ENCODE peak calls at places on chromosomes 1 and 21, in nine cellular contexts. J is A549, B is spleen, P is IMR-90, U is body of pancreas, I is breast epithelium, R is tibial nerve, X is ovary, S is right lobe of liver. A is an unnamed sample. For H3K4me1, the result is how much of the 10 kb centered on the place peaks cover.

GRCh38 chr1:63322248-63322943 is at the start of gene FOXD3:
- DNase-seq in J (peak), B (peak), P (peak), U (peak), I (peak), R (peak), X (peak), S (peak), A (peak)

GRCh38 chr1:101410048-101410878 is 173.4 kb downstream of the S1PR1 start:
- DNase-seq in J (no peak), B (no peak), P (no peak), U (no peak), I (no peak), R (no peak), X (no peak), S (no peak), A (no peak)

GRCh38 chr1:227929746-227930472 is 17.8 kb downstream of the WNT9A start:
- DNase-seq in J (peak), B (no peak), P (no peak), U (no peak), I (no peak), R (no peak), X (no peak), S (no peak), A (no peak)

GRCh38 chr1:111228748-111229126 is 1.2 kb downstream of the CHI3L2 start:
- DNase-seq in J (no peak), B (no peak), P (peak), U (no peak), I (no peak), R (no peak), X (no peak), S (no peak), A (no peak)

GRCh38 chr21:45080639-45081414 is 6.4 kb downstream of the ADARB1 start:
- DNase-seq in J (no peak), B (no peak), P (peak), U (no peak), I (no peak), R (no peak), X (no peak), S (no peak), A (no peak)

GRCh38 chr1:36561365-36561731 is 78.6 kb upstream of the CSF3R start:
- DNase-seq in J (no peak), B (no peak), P (no peak), U (no peak), I (no peak), R (no peak), X (no peak), S (peak), A (no peak)

GRCh38 chr1:9291914-9292360 is 757 bp upstream of the SPSB1 start:
- DNase-seq in J (peak), B (no peak), P (peak), U (peak), I (no peak), R (peak), X (peak), S (peak), A (peak)

GRCh38 chr1:178025613-178026356 is 55.9 kb upstream of the SEC16B start:
- DNase-seq in J (no peak), B (no peak), P (no peak), U (no peak), I (no peak), R (no peak), X (no peak), S (no peak), A (no peak)

GRCh38 chr1:201456499-201457309 is 12.3 kb downstream of the PHLDA3 start:
- DNase-seq in J (peak), B (peak), P (peak), U (peak), I (peak), R (no peak), X (no peak), S (no peak), A (no peak)

GRCh38 chr1:4778056-4778455 is 123.6 kb downstream of the AJAP1 start:
- DNase-seq in J (peak), B (no peak), P (no peak), U (no peak), I (no peak), R (no peak), X (peak), S (no peak), A (no peak)

GRCh38 chr1:201436461-201436860 is 14.9 kb upstream of the TNNI1 start:
- DNase-seq in J (peak), B (no peak), P (peak), U (no peak), I (no peak), R (no peak), X (no peak), S (no peak), A (no peak)

GRCh38 chr1:226708342-226708780 is 30.7 kb downstream of the ITPKB start:
- DNase-seq in J (no peak), B (no peak), P (peak), U (no peak), I (no peak), R (no peak), X (no peak), S (no peak), A (no peak)

GRCh38 chr1:65069186-65069585 is 78.8 kb upstream of the AK4 start:
- DNase-seq in J (no peak), B (peak), P (no peak), U (no peak), I (peak), R (no peak), X (no peak), S (no peak), A (no peak)

GRCh38 chr1:153967109-153967999 is at the start of gene CREB3L4:
- DNase-seq in J (peak), B (peak), P (peak), U (peak), I (peak), R (peak), X (peak), S (peak), A (peak)
- TF ChIP-seq POLR2A in J (peak), B (peak), P (peak), U (peak), I (peak), R (no peak), X (peak), S (peak), A (no peak)

DNA sequence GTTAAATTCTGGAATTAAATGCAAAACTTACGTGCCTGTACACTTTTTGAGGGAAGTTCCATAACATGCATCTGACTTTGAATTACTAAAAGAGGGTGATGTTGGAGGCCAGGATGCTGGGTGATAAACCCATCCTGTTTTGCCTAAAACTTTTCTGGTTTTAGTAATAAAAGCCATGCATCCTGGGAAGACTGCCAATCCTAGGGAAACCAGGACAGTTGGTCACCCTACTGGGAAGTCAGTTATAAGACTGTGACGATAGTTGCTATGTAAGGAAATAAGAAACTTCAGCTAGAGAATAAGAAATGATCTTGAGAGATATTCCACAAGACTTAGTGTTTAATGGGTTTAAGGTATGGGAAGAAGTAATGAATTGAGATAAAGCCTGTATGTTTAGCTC is 336.6 kb upstream of the LYPLAL1 start:
- DNase-seq in J (no peak), B (no peak), P (no peak), U (no peak), I (no peak), R (no peak), X (no peak), S (no peak), A (no peak)
- H3K4me1 ChIP-seq in J (under half), B (under half), P (under half), U (under half), I (under half), R (under half), X (under half), S (under half), A (under half)

GRCh38 chr1:27959792-27960603 is at the start of gene XKR8:
- DNase-seq in J (peak), B (peak), P (peak), U (peak), I (peak), R (peak), X (peak), S (peak), A (peak)
- TF ChIP-seq POLR2A in J (peak), B (no peak), P (no peak), U (peak), I (no peak), R (no peak), X (no peak), S (peak), A (no peak)

GRCh38 chr1:81582467-81582986 is 218.2 kb upstream of the ADGRL2 start:
- DNase-seq in J (peak), B (no peak), P (peak), U (no peak), I (no peak), R (no peak), X (no peak), S (no peak), A (no peak)
- H3K4me1 ChIP-seq in J (under half), B (under half), P (under half), U (under half), I (under half), R (under half), X (under half), S (under half), A (under half)

A was measured in stomach.